ENCODE peak calls at places on chromosomes 2 and 18, in nine cellular contexts. E, B, O, X, K, V, J, M and A are unnamed samples.

GRCh38 chr2:7681852-7682461 is 764.7 kb downstream of the RNF144A start:
- DNase-seq in E (no peak), B (no peak), O (no peak), X (no peak), K (no peak), V (no peak), J (no peak), M (no peak), A (no peak)

GRCh38 chr2:127324635-127325034 is 30.7 kb upstream of the ERCC3 start:
- DNase-seq in E (peak; percentile 68), B (no peak), O (peak; percentile 19), X (no peak), K (no peak), V (peak; percentile 63), J (no peak), M (no peak), A (no peak)

GRCh38 chr2:105969552-105969951 is 224.5 kb downstream of the UXS1 start:
- DNase-seq in E (no peak), B (no peak), O (peak; percentile 18), X (no peak), K (no peak), V (peak; percentile 21), J (no peak), M (no peak), A (no peak)

GRCh38 chr2:43135583-43135982 is 90.8 kb downstream of the ZFP36L2 start:
- DNase-seq in E (no peak), B (no peak), O (no peak), X (no peak), K (no peak), V (no peak), J (no peak), M (no peak), A (no peak)

GRCh38 chr18:50722311-50722710 is 97.5 kb downstream of the MRO start:
- DNase-seq in E (no peak), B (no peak), O (no peak), X (no peak), K (no peak), V (peak; percentile 2), J (no peak), M (no peak), A (no peak)

GRCh38 chr2:9690252-9690651 is 59.5 kb upstream of the YWHAQ start:
- DNase-seq in E (peak; percentile 55), B (no peak), O (no peak), X (no peak), K (peak; percentile 39), V (no peak), J (no peak), M (peak; percentile 20), A (no peak)

GRCh38 chr2:25161055-25161781 is 7.2 kb downstream of the POMC start:
- DNase-seq in E (peak; percentile 4), B (no peak), O (peak; percentile 78), X (no peak), K (peak; percentile 78), V (no peak), J (peak; percentile 49), M (peak; percentile 37), A (no peak)

GRCh38 chr2:174072069-174072468 is 106.9 kb upstream of the SP3 start:
- DNase-seq in E (no peak), B (no peak), O (no peak), X (no peak), K (no peak), V (no peak), J (no peak), M (peak; percentile 77), A (no peak)

GRCh38 chr18:3256693-3257626 is 5.0 kb upstream of the MYL12B start:
- DNase-seq in E (peak; percentile 91), B (no peak), O (no peak), X (no peak), K (no peak), V (peak; percentile 36), J (no peak), M (peak; percentile 71), A (no peak)

GRCh38 chr2:1656326-1656960 is 87.9 kb downstream of the PXDN start:
- DNase-seq in E (no peak), B (no peak), O (no peak), X (peak; percentile 11), K (no peak), V (no peak), J (no peak), M (no peak), A (no peak)

GRCh38 chr2:62305421-62306176 is 109.7 kb downstream of the B3GNT2 start:
- DNase-seq in E (no peak), B (no peak), O (peak; percentile 48), X (no peak), K (no peak), V (no peak), J (no peak), M (no peak), A (no peak)
- H3K27ac ChIP-seq in E (no peak overlapping the region), B (no peak overlapping the region), O (peak overlapping the region; percentile 70), X (no peak overlapping the region), K (peak overlapping the region; percentile 21), V (no peak overlapping the region), J (no peak overlapping the region), M (no peak overlapping the region), A (no peak overlapping the region)

DNA sequence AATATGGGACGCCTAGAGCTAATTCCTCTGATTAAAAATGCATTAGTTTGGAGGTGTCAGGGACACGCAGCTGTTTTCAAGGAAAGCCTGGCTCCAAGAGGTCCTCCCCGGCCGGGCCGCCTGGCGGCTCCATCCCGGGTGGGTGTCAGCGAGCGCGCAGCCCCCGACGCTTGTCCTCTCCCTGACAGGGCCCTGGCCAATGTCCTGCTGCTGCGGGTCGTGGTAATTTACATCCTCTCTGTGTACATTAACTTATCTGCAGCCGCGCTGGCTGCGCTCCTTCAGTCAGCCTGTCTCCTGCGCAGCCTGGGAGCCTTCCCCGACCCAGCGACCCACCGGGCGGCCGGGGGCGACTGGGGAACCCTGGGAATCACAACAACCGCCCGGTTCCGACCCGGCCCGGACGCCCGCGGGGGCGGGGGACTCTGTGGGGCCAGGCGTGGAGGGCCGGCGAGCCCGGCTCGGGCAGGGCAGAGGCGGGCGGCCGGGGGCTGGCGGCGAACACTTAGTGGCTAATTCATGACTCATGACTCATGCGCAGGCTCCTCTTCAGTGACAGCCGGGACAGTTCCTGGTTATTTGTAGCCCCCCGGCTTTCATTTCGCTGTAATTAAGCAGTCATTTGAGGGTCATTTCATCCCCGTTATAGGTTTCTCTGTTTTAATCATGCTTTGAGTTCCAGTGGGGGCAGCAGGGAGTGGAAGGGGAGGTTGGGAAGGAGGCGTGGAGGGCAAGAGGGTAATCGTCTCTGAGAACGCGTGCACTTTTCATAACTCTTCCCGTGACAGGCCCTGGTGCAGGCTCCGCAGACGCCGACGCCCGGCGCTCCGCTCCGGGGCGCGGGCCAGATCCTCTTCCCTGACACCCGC is 141.9 kb upstream of the CTAGE1 start:
- DNase-seq in E (peak; percentile 59), B (no peak), O (no peak), X (no peak), K (peak; percentile 74), V (peak; percentile 59), J (peak; percentile 77), M (peak; percentile 66), A (peak; percentile 91)
- H3K27ac ChIP-seq in E (peak overlapping the region; percentile 74), B (peak overlapping the region; percentile 86), O (no peak overlapping the region), X (no peak overlapping the region), K (peak overlapping the region; percentile 98), V (peak overlapping the region; percentile 99), J (peak overlapping the region; percentile 90), M (peak overlapping the region; percentile 71), A (peak overlapping the region; percentile 97)

GRCh38 chr18:434410-434809 is 66.1 kb downstream of the COLEC12 start:
- DNase-seq in E (peak; percentile 32), B (no peak), O (no peak), X (no peak), K (no peak), V (no peak), J (no peak), M (no peak), A (no peak)
- H3K27ac ChIP-seq in E (no peak overlapping the region), B (no peak overlapping the region), O (no peak overlapping the region), X (peak overlapping the region; percentile 92), K (no peak overlapping the region), V (no peak overlapping the region), J (no peak overlapping the region), M (no peak overlapping the region), A (no peak overlapping the region)

GRCh38 chr2:63735263-63735662 is 106.4 kb upstream of the UGP2 start:
- DNase-seq in E (peak; percentile 60), B (no peak), O (no peak), X (no peak), K (no peak), V (peak; percentile 39), J (peak; percentile 23), M (no peak), A (no peak)
- H3K27ac ChIP-seq in E (no peak overlapping the region), B (no peak overlapping the region), O (no peak overlapping the region), X (no peak overlapping the region), K (no peak overlapping the region), V (peak overlapping the region; percentile 83), J (peak overlapping the region; percentile 59), M (no peak overlapping the region), A (no peak overlapping the region)

GRCh38 chr2:47004905-47005495 is 89.4 kb upstream of the MCFD2 start:
- DNase-seq in E (no peak), B (no peak), O (no peak), X (peak; percentile 70), K (no peak), V (no peak), J (no peak), M (peak; percentile 90), A (no peak)
- H3K27ac ChIP-seq in E (no peak overlapping the region), B (no peak overlapping the region), O (no peak overlapping the region), X (peak overlapping the region; percentile 96), K (no peak overlapping the region), V (peak overlapping the region; percentile 65), J (no peak overlapping the region), M (peak overlapping the region; percentile 59), A (peak overlapping the region; percentile 18)

GRCh38 chr18:58243401-58243800 is 199.4 kb downstream of the NEDD4L start:
- DNase-seq in E (no peak), B (no peak), O (no peak), X (no peak), K (no peak), V (no peak), J (no peak), M (no peak), A (no peak)

GRCh38 chr18:58251416-58251815 is 207.4 kb downstream of the NEDD4L start:
- DNase-seq in E (peak; percentile 31), B (no peak), O (no peak), X (no peak), K (no peak), V (no peak), J (no peak), M (no peak), A (no peak)

GRCh38 chr18:58242978-58243377 is 199.0 kb downstream of the NEDD4L start:
- DNase-seq in E (no peak), B (no peak), O (no peak), X (no peak), K (no peak), V (no peak), J (no peak), M (no peak), A (no peak)

GRCh38 chr18:58249677-58250076 is 205.7 kb downstream of the NEDD4L start:
- DNase-seq in E (peak; percentile 17), B (no peak), O (no peak), X (no peak), K (no peak), V (no peak), J (no peak), M (no peak), A (no peak)

DNA sequence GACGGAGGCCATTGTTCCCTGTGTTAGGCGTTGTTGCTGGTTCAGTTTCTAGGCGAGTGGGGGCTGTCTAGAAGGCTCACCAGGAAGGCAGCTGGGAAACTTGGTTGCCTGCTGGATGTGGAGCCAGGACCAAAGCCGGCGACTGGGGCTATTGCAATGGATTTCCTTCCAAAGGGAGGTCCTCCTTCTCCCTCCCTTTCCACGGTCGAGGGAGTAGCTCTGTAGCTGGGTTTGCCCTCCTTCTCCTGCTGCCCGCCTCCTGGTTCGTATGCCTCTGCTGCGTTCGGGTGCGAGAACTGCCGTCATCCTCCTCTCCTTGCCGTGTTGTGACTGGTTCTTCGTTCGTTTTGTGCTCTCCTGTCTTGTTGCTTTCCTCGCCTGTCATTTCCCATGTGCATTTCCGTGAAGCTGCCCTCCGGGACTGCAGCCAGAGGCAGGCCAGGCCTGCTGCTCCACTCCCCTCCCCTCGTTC is 203.4 kb downstream of the NEDD4L start:
- DNase-seq in E (peak; percentile 11), B (no peak), O (no peak), X (peak; percentile 56), K (peak; percentile 23), V (no peak), J (no peak), M (peak; percentile 42), A (no peak)
- H3K27ac ChIP-seq in E (no peak overlapping the region), B (no peak overlapping the region), O (no peak overlapping the region), X (peak overlapping the region; percentile 73), K (peak overlapping the region; percentile 87), V (no peak overlapping the region), J (no peak overlapping the region), M (peak overlapping the region; percentile 3), A (peak overlapping the region; percentile 68)